ENCODE peak calls at places on chromosomes 13 and 19, in six cellular contexts. One of them, this sample, is unnamed.
A peak's percentile ranks its signal among the peaks of the same experiment; 100 is the strongest.

GRCh38 chr13:21850013-21851006 is 179.4 kb downstream of the FGF9 start:
- ATAC-seq in natural killer cell: no peak
- ATAC-seq in T-helper 17 cell: no peak
- ATAC-seq in Right ventricle myocardium superior: peak; percentile 53
- ATAC-seq in left cardiac atrium: peak; percentile 79
- ATAC-seq in right cardiac atrium: no peak
- ATAC-seq in this sample: no peak

GRCh38 chr13:99829593-99830239 is 141.9 kb downstream of the ZIC5 start:
- ATAC-seq in natural killer cell: no peak
- ATAC-seq in T-helper 17 cell: no peak
- ATAC-seq in Right ventricle myocardium superior: no peak
- ATAC-seq in left cardiac atrium: no peak
- ATAC-seq in right cardiac atrium: no peak
- ATAC-seq in this sample: no peak

GRCh38 chr13:32783067-32783466 is 196.8 kb downstream of the PDS5B start:
- ATAC-seq in natural killer cell: peak; percentile 40
- ATAC-seq in T-helper 17 cell: peak; percentile 64
- ATAC-seq in Right ventricle myocardium superior: no peak
- ATAC-seq in left cardiac atrium: no peak
- ATAC-seq in right cardiac atrium: no peak
- ATAC-seq in this sample: peak; percentile 77

GRCh38 chr19:39277598-39277997 is 9.4 kb downstream of the IFNL2 start:
- ATAC-seq in natural killer cell: no peak
- ATAC-seq in T-helper 17 cell: no peak
- ATAC-seq in Right ventricle myocardium superior: no peak
- ATAC-seq in left cardiac atrium: no peak
- ATAC-seq in right cardiac atrium: no peak
- ATAC-seq in this sample: no peak

GRCh38 chr19:47423203-47423882 is 4.0 kb upstream of the MEIS3 start:
- ATAC-seq in natural killer cell: no peak
- ATAC-seq in T-helper 17 cell: no peak
- ATAC-seq in Right ventricle myocardium superior: no peak
- ATAC-seq in left cardiac atrium: no peak
- ATAC-seq in right cardiac atrium: no peak
- ATAC-seq in this sample: no peak

GRCh38 chr19:19866599-19867248 is 1.0 kb downstream of the ZNF253 start:
- ATAC-seq in natural killer cell: peak; percentile 16
- ATAC-seq in T-helper 17 cell: peak; percentile 26
- ATAC-seq in Right ventricle myocardium superior: no peak
- ATAC-seq in left cardiac atrium: peak; percentile 2
- ATAC-seq in right cardiac atrium: no peak
- ATAC-seq in this sample: peak; percentile 5

GRCh38 chr13:101305981-101306411 is 110.3 kb downstream of the NALCN start:
- ATAC-seq in natural killer cell: no peak
- ATAC-seq in T-helper 17 cell: no peak
- ATAC-seq in Right ventricle myocardium superior: no peak
- ATAC-seq in left cardiac atrium: no peak
- ATAC-seq in right cardiac atrium: no peak
- ATAC-seq in this sample: no peak

GRCh38 chr13:113935523-113935922 is 38.4 kb downstream of the C13orf46 start:
- ATAC-seq in natural killer cell: no peak
- ATAC-seq in T-helper 17 cell: no peak
- ATAC-seq in Right ventricle myocardium superior: no peak
- ATAC-seq in left cardiac atrium: peak; percentile 30
- ATAC-seq in right cardiac atrium: peak; percentile 44
- ATAC-seq in this sample: no peak

GRCh38 chr13:57640582-57640981 is 9.0 kb downstream of the PCDH17 start:
- ATAC-seq in natural killer cell: no peak
- ATAC-seq in T-helper 17 cell: no peak
- ATAC-seq in Right ventricle myocardium superior: no peak
- ATAC-seq in left cardiac atrium: no peak
- ATAC-seq in right cardiac atrium: peak; percentile 55
- ATAC-seq in this sample: no peak

GRCh38 chr13:108155185-108156106 is 59.9 kb downstream of the LIG4 start:
- ATAC-seq in natural killer cell: no peak
- ATAC-seq in T-helper 17 cell: peak; percentile 50
- ATAC-seq in Right ventricle myocardium superior: no peak
- ATAC-seq in left cardiac atrium: peak; percentile 54
- ATAC-seq in right cardiac atrium: no peak
- ATAC-seq in this sample: no peak

GRCh38 chr19:49422407-49423277 is 599 bp downstream of the PTH2 start:
- ATAC-seq in natural killer cell: peak; percentile 91
- ATAC-seq in T-helper 17 cell: peak; percentile 56
- ATAC-seq in Right ventricle myocardium superior: peak; percentile 74
- ATAC-seq in left cardiac atrium: peak; percentile 65
- ATAC-seq in right cardiac atrium: peak; percentile 67
- ATAC-seq in this sample: peak; percentile 49